ENCODE peak calls at places on chromosomes 16 and 17, in six cellular contexts. S is fibroblast of lung; G is CD4-positive, alpha-beta memory T cell; O is spleen; L is tibial artery; A is right atrium auricular region. M is an unnamed sample.

GRCh38 chr16:14193316-14193871 is 122.3 kb downstream of the MRTFB start:
- DNase-seq in G (peak), O (no peak), S (no peak), L (no peak), A (no peak), M (no peak)

GRCh38 chr17:58402047-58402446 is 15.3 kb downstream of the RNF43 start:
- DNase-seq in L (no peak), A (no peak), S (no peak), G (no peak), O (no peak), M (no peak)

GRCh38 chr16:35629001-35629400 is 2169.6 kb downstream of the TP53TG3F start:
- DNase-seq in A (no peak), G (no peak), L (no peak), S (no peak), O (no peak), M (no peak)

GRCh38 chr17:13725286-13725990 is 123.7 kb upstream of the HS3ST3A1 start:
- DNase-seq in L (no peak), G (no peak), O (no peak), S (peak), A (no peak), M (no peak)

GRCh38 chr16:24315343-24315742 is 59.2 kb downstream of the CACNG3 start:
- DNase-seq in G (no peak), A (no peak), L (no peak), S (no peak), O (no peak), M (no peak)

GRCh38 chr16:57374067-57374534 is 1.8 kb downstream of the CX3CL1 start:
- DNase-seq in A (no peak), G (no peak), L (peak), S (no peak), O (no peak), M (no peak)

GRCh38 chr17:31393749-31394146 is 2.3 kb downstream of the RAB11FIP4 start:
- DNase-seq in O (peak), L (peak), G (no peak), S (no peak), A (no peak), M (no peak)

GRCh38 chr17:8965394-8966168 is at the start of gene PIK3R5:
- DNase-seq in S (no peak), A (no peak), G (peak), L (peak), O (peak), M (no peak)

GRCh38 chr17:42944211-42944610 is 20.0 kb downstream of the AARSD1 start:
- DNase-seq in O (no peak), G (no peak), A (no peak), S (peak), L (no peak), M (no peak)

GRCh38 chr16:67782567-67783352 is 23.6 kb downstream of the RANBP10 start:
- DNase-seq in S (no peak), A (no peak), O (no peak), L (no peak), G (no peak), M (no peak)

GRCh38 chr16:54687043-54687655 is 243.5 kb upstream of the IRX5 start:
- DNase-seq in O (no peak), L (no peak), A (no peak), G (no peak), S (no peak), M (no peak)

GRCh38 chr16:81523387-81524115 is 78.9 kb downstream of the CMIP start:
- DNase-seq in S (peak), A (peak), O (peak), G (no peak), L (no peak), M (no peak)

GRCh38 chr17:73393962-73394361 is 82.2 kb upstream of the CDC42EP4 start:
- DNase-seq in S (peak), A (no peak), L (no peak), O (peak), G (no peak), M (no peak)

GRCh38 chr17:19260958-19261357 is 23.8 kb downstream of the EPN2 start:
- DNase-seq in S (no peak), A (no peak), O (peak), G (no peak), L (no peak), M (no peak)

GRCh38 chr16:79476580-79476979 is 124.0 kb downstream of the MAF start:
- DNase-seq in O (no peak), L (no peak), S (no peak), G (no peak), A (no peak), M (no peak)

GRCh38 chr16:69443809-69444611 is 19.6 kb downstream of the CYB5B start:
- DNase-seq in G (peak), O (no peak), L (no peak), S (peak), A (no peak), M (no peak)

GRCh38 chr17:68512967-68513474 is 791 bp downstream of the PRKAR1A start:
- DNase-seq in S (peak), O (no peak), G (no peak), L (no peak), A (peak), M (no peak)

GRCh38 chr17:32795339-32795979 is 81.5 kb downstream of the MYO1D start:
- DNase-seq in S (no peak), A (no peak), L (no peak), O (no peak), G (no peak), M (no peak)

GRCh38 chr17:32793841-32794240 is 83.1 kb downstream of the MYO1D start:
- DNase-seq in G (no peak), A (no peak), O (no peak), L (no peak), S (no peak), M (no peak)

GRCh38 chr17:32794533-32795246 is 82.2 kb downstream of the MYO1D start:
- DNase-seq in G (no peak), S (no peak), A (no peak), O (no peak), L (no peak), M (no peak)

DNA sequence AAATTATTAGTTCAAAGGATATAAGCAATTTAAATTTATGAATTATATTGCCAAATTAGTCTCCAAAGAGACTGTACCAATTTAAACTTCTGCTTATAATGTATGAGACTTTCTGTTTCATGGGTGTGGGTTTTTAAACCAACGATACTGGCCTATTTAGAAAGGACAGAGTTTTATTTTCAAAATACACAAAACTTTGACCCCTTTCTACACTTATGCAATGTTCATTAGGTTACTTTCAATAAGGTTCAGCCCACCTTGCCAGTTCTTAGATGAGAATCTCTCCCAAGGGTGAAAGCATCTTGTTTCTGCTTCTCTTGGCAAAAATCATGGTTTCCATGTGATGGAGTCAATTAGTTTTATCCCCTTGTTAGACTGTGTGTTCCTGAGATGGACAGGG is 84.7 kb downstream of the MYO1D start:
- DNase-seq in G (no peak), L (no peak), S (no peak), O (no peak), A (no peak), M (no peak)
- H3K27ac ChIP-seq in G (no peak), L (no peak), S (no peak), O (no peak), A (no peak), M (no peak)

GRCh38 chr17:10094806-10095205 is 103.6 kb downstream of the GAS7 start:
- DNase-seq in O (no peak), S (no peak), L (peak), G (no peak), A (peak), M (no peak)
- H3K27ac ChIP-seq in O (no peak), S (no peak), L (no peak), G (no peak), A (no peak), M (no peak)

GRCh38 chr16:3358884-3359283 is 3.2 kb downstream of the OR2C1 start:
- DNase-seq in G (no peak), L (no peak), A (no peak), S (no peak), O (no peak), M (no peak)
- H3K27ac ChIP-seq in G (no peak), L (no peak), A (no peak), S (no peak), O (no peak), M (no peak)

GRCh38 chr16:50058091-50058771 is 7.5 kb upstream of the HEATR3 start:
- DNase-seq in G (no peak), S (no peak), L (no peak), O (peak), A (no peak), M (no peak)
- H3K27ac ChIP-seq in G (no peak), S (no peak), L (no peak), O (no peak), A (no peak), M (no peak)

DNA sequence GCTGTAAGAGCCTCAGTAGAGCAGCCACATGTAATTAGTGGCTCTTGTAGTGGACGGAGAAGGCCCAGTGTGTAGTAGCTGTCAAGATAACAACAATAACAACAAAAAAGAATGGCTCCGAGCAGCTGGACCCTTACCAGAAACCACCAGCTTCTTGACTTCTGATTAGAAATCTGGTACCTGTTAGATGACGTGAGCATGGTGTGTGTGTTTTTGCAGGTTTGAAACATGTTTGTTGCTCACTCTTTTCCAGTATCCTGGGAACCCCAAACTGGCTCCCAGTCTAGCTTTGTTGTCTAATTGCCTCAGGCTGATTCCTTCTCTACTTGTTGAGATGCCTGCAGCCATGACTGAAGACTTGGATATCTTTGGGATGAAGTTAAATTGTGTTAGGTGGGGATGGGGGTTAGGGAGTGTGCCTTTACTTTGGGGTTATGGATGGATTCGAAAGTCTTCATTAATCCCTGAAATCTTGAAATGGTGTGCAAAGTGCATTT is 21.0 kb downstream of the IGF2BP1 start:
- DNase-seq in A (no peak), L (no peak), S (no peak), G (no peak), O (no peak), M (no peak)
- H3K27ac ChIP-seq in A (no peak), L (no peak), S (no peak), G (no peak), O (no peak), M (no peak)

DNA sequence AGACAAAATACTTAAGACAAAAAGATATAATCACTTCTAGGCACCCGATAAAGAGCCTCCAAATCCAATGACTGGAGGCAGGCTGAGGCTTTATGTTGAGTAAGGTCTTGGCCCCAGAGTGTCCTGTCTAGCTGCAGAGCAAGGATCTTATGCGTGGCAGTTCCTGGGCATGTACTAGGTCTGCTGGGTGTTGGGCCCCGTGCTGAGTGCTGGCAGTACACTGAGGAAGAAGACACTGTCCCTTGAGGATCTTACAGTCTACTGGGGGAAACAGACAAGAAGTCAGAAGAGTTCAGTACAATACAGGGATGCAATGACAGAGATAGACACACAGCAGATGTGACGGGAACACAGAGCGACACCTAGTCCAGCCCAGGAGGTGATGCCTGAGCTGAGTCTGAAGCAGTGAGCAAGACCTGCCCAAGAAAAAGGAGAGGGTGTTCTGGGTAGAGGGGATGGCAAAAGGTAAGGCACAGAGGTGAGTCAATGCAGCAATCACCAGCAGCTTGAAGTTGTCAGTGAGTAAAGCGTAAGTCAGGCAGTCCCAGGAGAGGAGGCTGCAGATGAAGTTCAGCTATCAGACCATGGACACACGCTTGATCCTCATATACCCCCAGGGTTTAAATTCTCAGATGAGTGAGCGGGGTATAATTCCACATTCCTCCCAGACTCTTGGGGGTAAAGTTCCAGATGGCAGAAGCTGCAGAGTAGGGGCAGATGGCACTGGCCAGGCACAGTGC is 18.1 kb downstream of the MAP3K14 start:
- DNase-seq in G (no peak), A (no peak), O (no peak), S (no peak), L (no peak), M (no peak)
- H3K27ac ChIP-seq in G (no peak), A (peak), O (peak), S (no peak), L (no peak), M (no peak)

DNA sequence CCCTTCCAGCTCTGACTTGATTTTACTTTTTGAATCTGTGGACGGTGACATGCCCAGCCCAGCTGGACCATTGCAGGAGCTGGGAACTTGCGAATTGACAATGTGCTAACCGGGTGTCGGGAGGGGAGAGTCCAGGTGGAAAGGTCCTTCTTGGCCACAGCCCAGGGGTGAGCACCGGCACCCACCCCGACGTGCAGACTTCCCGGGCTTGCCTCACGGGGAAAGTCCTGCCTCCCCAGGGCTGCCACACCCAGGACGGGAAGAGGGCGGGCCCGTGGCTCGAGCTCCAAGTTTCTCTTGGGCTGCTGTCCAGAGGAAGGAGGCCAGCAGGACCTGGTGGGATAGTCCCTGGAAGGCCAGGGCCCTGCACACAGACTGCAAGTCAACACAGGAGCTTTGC is 17.7 kb downstream of the CARD14 start:
- DNase-seq in A (peak), G (no peak), O (no peak), S (peak), L (no peak), M (no peak)
- H3K27ac ChIP-seq in A (no peak), G (no peak), O (no peak), S (no peak), L (no peak), M (no peak)

GRCh38 chr17:71969500-71969899 is 151.3 kb upstream of the SOX9 start:
- DNase-seq in O (no peak), A (no peak), L (no peak), G (no peak), S (no peak), M (no peak)

GRCh38 chr17:71974051-71974450 is 146.8 kb upstream of the SOX9 start:
- DNase-seq in S (no peak), L (no peak), O (no peak), A (no peak), G (no peak), M (no peak)

GRCh38 chr17:71966459-71967313 is 154.1 kb upstream of the SOX9 start:
- DNase-seq in G (no peak), L (peak), O (no peak), A (peak), S (no peak), M (no peak)

GRCh38 chr17:71966055-71966454 is 154.8 kb upstream of the SOX9 start:
- DNase-seq in L (no peak), G (no peak), A (no peak), S (no peak), O (no peak), M (no peak)

DNA sequence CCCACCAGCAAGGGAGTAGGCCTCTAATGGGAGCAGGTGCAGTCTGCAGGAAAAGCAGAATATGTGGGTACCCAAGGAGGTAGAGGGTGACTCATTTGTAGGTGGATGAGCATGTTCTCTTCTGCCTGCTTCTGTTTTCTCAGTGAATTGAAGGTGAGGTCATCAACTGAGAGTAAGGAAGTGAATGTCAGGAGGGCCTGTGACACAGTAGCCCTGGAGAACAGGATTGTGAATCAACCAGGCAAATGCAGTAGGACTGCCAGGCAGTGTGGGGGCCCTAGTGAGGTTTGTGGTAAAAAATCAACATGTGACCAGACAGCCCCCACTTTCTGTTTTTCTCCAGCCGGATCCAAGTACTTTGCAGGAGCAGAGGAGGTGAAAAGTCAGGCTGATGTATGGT is 150.5 kb upstream of the SOX9 start:
- DNase-seq in A (no peak), O (no peak), S (no peak), G (no peak), L (no peak), M (no peak)
- H3K27ac ChIP-seq in A (no peak), O (no peak), S (no peak), G (no peak), L (no peak), M (no peak)